ENCODE peak calls at places on chromosomes 16 and 17, in ten cellular contexts. One of them, this sample, is unnamed.

GRCh38 chr17:694239-694638 is 20.4 kb downstream of the VPS53 start:
- DNase-seq in naive B cell: no peak
- DNase-seq in SW480: peak; percentile 12
- DNase-seq in amniotic stem cell: peak; percentile 84
- DNase-seq in NCI-H460: peak; percentile 90
- DNase-seq in hepatic stellate cell: peak; percentile 77
- DNase-seq in NCI-H774: no peak
- DNase-seq in lower leg skin: no peak
- DNase-seq in T1000: peak; percentile 67
- DNase-seq in stimulated activated CD4-positive, alpha-beta T cell treated with anti-CD3 and anti-CD28 coated beads, Interleukin-1b, Interleukin-23, amount 100 ng/mL, for 48 hours: no peak
- DNase-seq in this sample: no peak

GRCh38 chr17:44850612-44851011 is 2.9 kb downstream of the HIGD1B start:
- DNase-seq in naive B cell: no peak
- DNase-seq in SW480: no peak
- DNase-seq in amniotic stem cell: no peak
- DNase-seq in NCI-H460: no peak
- DNase-seq in hepatic stellate cell: no peak
- DNase-seq in NCI-H774: no peak
- DNase-seq in lower leg skin: no peak
- DNase-seq in T1000: no peak
- DNase-seq in stimulated activated CD4-positive, alpha-beta T cell treated with anti-CD3 and anti-CD28 coated beads, Interleukin-1b, Interleukin-23, amount 100 ng/mL, for 48 hours: no peak
- DNase-seq in this sample: no peak

GRCh38 chr17:73753751-73754496 is 109.7 kb upstream of the SDK2 start:
- DNase-seq in naive B cell: no peak
- DNase-seq in SW480: no peak
- DNase-seq in amniotic stem cell: no peak
- DNase-seq in NCI-H460: no peak
- DNase-seq in hepatic stellate cell: no peak
- DNase-seq in NCI-H774: no peak
- DNase-seq in lower leg skin: no peak
- DNase-seq in T1000: no peak
- DNase-seq in stimulated activated CD4-positive, alpha-beta T cell treated with anti-CD3 and anti-CD28 coated beads, Interleukin-1b, Interleukin-23, amount 100 ng/mL, for 48 hours: no peak
- DNase-seq in this sample: no peak

GRCh38 chr17:44911133-44912001 is 3.9 kb downstream of the GFAP start:
- DNase-seq in naive B cell: peak; percentile 24
- DNase-seq in SW480: no peak
- DNase-seq in amniotic stem cell: no peak
- DNase-seq in NCI-H460: peak; percentile 57
- DNase-seq in hepatic stellate cell: peak; percentile 81
- DNase-seq in NCI-H774: peak; percentile 40
- DNase-seq in lower leg skin: no peak
- DNase-seq in T1000: no peak
- DNase-seq in stimulated activated CD4-positive, alpha-beta T cell treated with anti-CD3 and anti-CD28 coated beads, Interleukin-1b, Interleukin-23, amount 100 ng/mL, for 48 hours: peak; percentile 44
- DNase-seq in this sample: no peak

GRCh38 chr17:18158022-18158600 is 25.5 kb upstream of the ALKBH5 start:
- DNase-seq in naive B cell: peak; percentile 92
- DNase-seq in SW480: peak; percentile 93
- DNase-seq in amniotic stem cell: no peak
- DNase-seq in NCI-H460: peak; percentile 61
- DNase-seq in hepatic stellate cell: peak; percentile 84
- DNase-seq in NCI-H774: peak; percentile 66
- DNase-seq in lower leg skin: peak; percentile 99
- DNase-seq in T1000: no peak
- DNase-seq in stimulated activated CD4-positive, alpha-beta T cell treated with anti-CD3 and anti-CD28 coated beads, Interleukin-1b, Interleukin-23, amount 100 ng/mL, for 48 hours: peak; percentile 96
- DNase-seq in this sample: no peak

GRCh38 chr16:76653390-76654026 is 376.3 kb downstream of the CNTNAP4 start:
- DNase-seq in naive B cell: no peak
- DNase-seq in SW480: peak; percentile 70
- DNase-seq in amniotic stem cell: peak; percentile 25
- DNase-seq in NCI-H460: peak; percentile 75
- DNase-seq in hepatic stellate cell: no peak
- DNase-seq in NCI-H774: peak; percentile 24
- DNase-seq in lower leg skin: no peak
- DNase-seq in T1000: no peak
- DNase-seq in stimulated activated CD4-positive, alpha-beta T cell treated with anti-CD3 and anti-CD28 coated beads, Interleukin-1b, Interleukin-23, amount 100 ng/mL, for 48 hours: no peak
- DNase-seq in this sample: no peak

GRCh38 chr17:42313773-42314566 is 25.7 kb downstream of the STAT5A start:
- DNase-seq in naive B cell: no peak
- DNase-seq in SW480: no peak
- DNase-seq in amniotic stem cell: no peak
- DNase-seq in NCI-H460: no peak
- DNase-seq in hepatic stellate cell: no peak
- DNase-seq in NCI-H774: no peak
- DNase-seq in lower leg skin: peak; percentile 83
- DNase-seq in T1000: no peak
- DNase-seq in stimulated activated CD4-positive, alpha-beta T cell treated with anti-CD3 and anti-CD28 coated beads, Interleukin-1b, Interleukin-23, amount 100 ng/mL, for 48 hours: peak; percentile 46
- DNase-seq in this sample: no peak

GRCh38 chr16:7025616-7026190 is 306.9 kb upstream of the RBFOX1 start:
- DNase-seq in naive B cell: no peak
- DNase-seq in SW480: peak; percentile 47
- DNase-seq in amniotic stem cell: no peak
- DNase-seq in NCI-H460: peak; percentile 25
- DNase-seq in hepatic stellate cell: no peak
- DNase-seq in NCI-H774: peak; percentile 39
- DNase-seq in lower leg skin: peak; percentile 90
- DNase-seq in T1000: no peak
- DNase-seq in stimulated activated CD4-positive, alpha-beta T cell treated with anti-CD3 and anti-CD28 coated beads, Interleukin-1b, Interleukin-23, amount 100 ng/mL, for 48 hours: peak; percentile 39
- DNase-seq in this sample: no peak

GRCh38 chr17:42422958-42423712 is at the start of gene CAVIN1:
- DNase-seq in naive B cell: no peak
- DNase-seq in SW480: peak; percentile 91
- DNase-seq in amniotic stem cell: peak; percentile 98
- DNase-seq in NCI-H460: peak; percentile 96
- DNase-seq in hepatic stellate cell: peak; percentile 99
- DNase-seq in NCI-H774: peak; percentile 55
- DNase-seq in lower leg skin: peak; percentile 100
- DNase-seq in T1000: peak; percentile 95
- DNase-seq in stimulated activated CD4-positive, alpha-beta T cell treated with anti-CD3 and anti-CD28 coated beads, Interleukin-1b, Interleukin-23, amount 100 ng/mL, for 48 hours: peak; percentile 36
- DNase-seq in this sample: peak; percentile 94

GRCh38 chr16:66175580-66175979 is 190.9 kb upstream of the CDH5 start:
- DNase-seq in naive B cell: no peak
- DNase-seq in SW480: no peak
- DNase-seq in amniotic stem cell: no peak
- DNase-seq in NCI-H460: no peak
- DNase-seq in hepatic stellate cell: no peak
- DNase-seq in NCI-H774: no peak
- DNase-seq in lower leg skin: no peak
- DNase-seq in T1000: no peak
- DNase-seq in stimulated activated CD4-positive, alpha-beta T cell treated with anti-CD3 and anti-CD28 coated beads, Interleukin-1b, Interleukin-23, amount 100 ng/mL, for 48 hours: no peak
- DNase-seq in this sample: no peak

GRCh38 chr17:32903774-32904673 is 23.9 kb upstream of the TMEM98 start:
- DNase-seq in naive B cell: no peak
- DNase-seq in SW480: no peak
- DNase-seq in amniotic stem cell: no peak
- DNase-seq in NCI-H460: no peak
- DNase-seq in hepatic stellate cell: no peak
- DNase-seq in NCI-H774: no peak
- DNase-seq in lower leg skin: no peak
- DNase-seq in T1000: no peak
- DNase-seq in stimulated activated CD4-positive, alpha-beta T cell treated with anti-CD3 and anti-CD28 coated beads, Interleukin-1b, Interleukin-23, amount 100 ng/mL, for 48 hours: peak; percentile 15
- DNase-seq in this sample: no peak

GRCh38 chr17:27295945-27296344 is 2.0 kb downstream of the WSB1 start:
- DNase-seq in naive B cell: no peak
- DNase-seq in SW480: no peak
- DNase-seq in amniotic stem cell: no peak
- DNase-seq in NCI-H460: no peak
- DNase-seq in hepatic stellate cell: no peak
- DNase-seq in NCI-H774: no peak
- DNase-seq in lower leg skin: no peak
- DNase-seq in T1000: no peak
- DNase-seq in stimulated activated CD4-positive, alpha-beta T cell treated with anti-CD3 and anti-CD28 coated beads, Interleukin-1b, Interleukin-23, amount 100 ng/mL, for 48 hours: no peak
- DNase-seq in this sample: no peak

This sample was measured in GOT3.